ENCODE peak calls at places on chromosomes 11 and 22, in ten cellular contexts. B is heart left ventricle, H is lung, G is left lung, N is GM23338, Z is foreskin keratinocyte, W is HepG2, C is PC-3, E is heart right ventricle, V is A549. U is an unnamed sample.

GRCh38 chr11:69312418-69313399 is 18.8 kb downstream of the MYEOV start:
- ATAC-seq in H (no peak), V (no peak), B (peak; percentile 89), Z (no peak), C (no peak), W (no peak), G (peak; percentile 28), N (no peak), E (peak; percentile 84), U (no peak)

GRCh38 chr11:17407575-17407974 is 19.1 kb upstream of the KCNJ11 start:
- ATAC-seq in Z (peak; percentile 35), W (no peak), H (no peak), V (no peak), G (no peak), E (no peak), N (no peak), B (no peak), C (no peak), U (no peak)

GRCh38 chr22:48307941-48308340 is 1519.7 kb downstream of the BRD1 start:
- ATAC-seq in H (no peak), N (no peak), V (no peak), G (no peak), Z (no peak), W (no peak), E (no peak), B (no peak), C (no peak), U (no peak)

GRCh38 chr11:6498121-6498520 is 1.0 kb downstream of the DNHD1 start:
- ATAC-seq in B (peak; percentile 83), C (no peak), E (peak; percentile 68), W (peak; percentile 37), V (no peak), G (peak; percentile 70), N (no peak), H (peak; percentile 60), Z (no peak), U (peak; percentile 53)

GRCh38 chr11:18493310-18493709 is 33.4 kb downstream of the TSG101 start:
- ATAC-seq in W (no peak), B (no peak), G (peak; percentile 35), E (no peak), Z (no peak), H (no peak), V (no peak), N (no peak), C (peak; percentile 85), U (no peak)

GRCh38 chr22:47595122-47595521 is 832.7 kb downstream of the TBC1D22A start:
- ATAC-seq in W (no peak), N (no peak), B (no peak), E (no peak), C (no peak), V (no peak), H (no peak), G (no peak), Z (no peak), U (no peak)

GRCh38 chr22:46380069-46380468 is 44.6 kb downstream of the TRMU start:
- ATAC-seq in E (no peak), W (no peak), V (no peak), C (no peak), N (no peak), Z (no peak), B (no peak), G (no peak), H (no peak), U (no peak)

GRCh38 chr11:27464155-27464759 is 8.3 kb downstream of the LGR4 start:
- ATAC-seq in H (peak; percentile 60), N (peak; percentile 81), B (no peak), E (no peak), Z (peak; percentile 66), W (no peak), C (peak; percentile 70), V (peak; percentile 75), G (peak; percentile 89), U (peak; percentile 39)

DNA sequence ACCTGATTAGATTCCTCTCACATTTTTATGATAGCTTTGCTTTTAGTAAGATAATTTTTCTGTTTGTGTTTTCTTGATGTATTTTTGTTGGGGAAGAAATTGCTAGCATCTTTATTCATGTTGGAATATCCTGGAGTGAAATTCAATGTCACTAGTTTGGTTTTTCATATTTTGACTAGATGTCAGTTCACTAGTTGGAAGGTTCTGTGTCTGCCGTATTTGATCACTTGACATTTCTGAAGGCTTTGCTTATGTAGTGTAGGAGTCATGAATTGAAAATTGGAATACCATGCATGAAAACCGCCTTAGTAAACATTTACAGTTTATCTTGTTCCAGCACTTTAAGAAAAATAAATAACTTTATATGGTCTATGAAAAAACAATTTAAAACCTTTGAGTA is 348.4 kb downstream of the AASDHPPT start:
- ATAC-seq in W (no peak), C (no peak), H (no peak), N (no peak), Z (no peak), V (no peak), B (no peak), E (no peak), G (no peak), U (no peak)
- H3K27ac ChIP-seq in W (no peak overlapping the region), C (no peak overlapping the region), H (no peak overlapping the region), N (no peak overlapping the region), Z (no peak overlapping the region), V (no peak overlapping the region), B (no peak overlapping the region), E (no peak overlapping the region), G (no peak overlapping the region), U (no peak overlapping the region)

GRCh38 chr22:44357962-44358553 is 45.3 kb upstream of the SHISAL1 start:
- ATAC-seq in E (peak; percentile 18), V (no peak), B (peak; percentile 24), W (no peak), H (no peak), N (peak; percentile 24), Z (no peak), G (no peak), C (no peak), U (peak; percentile 75)

GRCh38 chr22:44359496-44360110 is 46.9 kb upstream of the SHISAL1 start:
- ATAC-seq in N (no peak), G (no peak), V (no peak), H (no peak), C (no peak), W (no peak), E (no peak), Z (no peak), B (no peak), U (no peak)

GRCh38 chr22:44355688-44356070 is 42.9 kb upstream of the SHISAL1 start:
- ATAC-seq in W (no peak), E (no peak), G (no peak), C (no peak), B (no peak), N (no peak), V (no peak), H (no peak), Z (no peak), U (no peak)

GRCh38 chr22:44358723-44359440 is 46.1 kb upstream of the SHISAL1 start:
- ATAC-seq in N (no peak), V (no peak), Z (no peak), H (no peak), C (no peak), B (no peak), G (no peak), E (no peak), W (no peak), U (no peak)

DNA sequence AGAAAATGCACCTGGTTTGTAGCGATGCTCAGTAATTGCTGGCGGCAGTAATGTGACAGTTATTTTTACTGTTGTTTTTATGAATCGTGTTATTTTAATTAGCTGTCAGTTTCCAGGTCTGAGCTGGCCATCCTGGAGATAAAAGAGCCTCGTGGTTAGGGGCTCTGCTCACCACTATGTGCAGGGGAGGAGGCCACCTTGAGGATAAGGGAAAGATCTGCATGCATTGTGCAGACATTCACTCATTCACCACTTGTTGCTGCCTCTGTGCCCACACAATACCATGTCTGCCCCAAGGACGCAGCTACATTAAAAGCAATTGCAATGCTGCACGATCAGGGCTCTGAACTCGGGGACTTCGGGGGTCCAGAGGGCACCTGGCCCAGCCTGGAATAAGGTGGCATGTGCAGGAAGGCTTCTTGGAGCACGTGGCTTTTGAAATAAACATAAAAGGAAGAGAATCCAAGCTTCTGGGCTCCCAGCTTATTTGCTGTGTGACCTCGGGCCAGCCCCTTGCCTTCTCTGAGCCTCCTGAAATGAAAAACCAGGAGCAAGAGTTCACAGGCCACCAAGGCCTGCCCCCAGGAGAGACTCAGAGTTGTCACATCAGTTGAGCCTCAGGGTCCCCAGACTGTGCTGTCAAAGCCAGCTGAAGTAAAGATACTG is 44.7 kb upstream of the SHISAL1 start:
- ATAC-seq in W (no peak), G (no peak), Z (no peak), H (no peak), N (peak; percentile 70), C (no peak), E (no peak), B (no peak), V (no peak), U (no peak)
- TF ChIP-seq CTCF in W (no peak), G (no peak), Z (no peak), H (no peak), N (peak; percentile 31), C (peak; percentile 26), E (no peak), B (no peak), V (no peak), U (no peak)

GRCh38 chr11:94749367-94749766 is 18.8 kb upstream of the AMOTL1 start:
- ATAC-seq in W (no peak), E (no peak), Z (peak; percentile 81), G (no peak), V (peak; percentile 50), C (peak; percentile 52), N (no peak), H (no peak), B (no peak), U (no peak)

GRCh38 chr11:94750319-94751215 is 17.6 kb upstream of the AMOTL1 start:
- ATAC-seq in W (no peak), B (peak; percentile 75), Z (no peak), C (peak; percentile 5), G (no peak), H (no peak), N (no peak), V (no peak), E (peak; percentile 56), U (peak; percentile 16)

GRCh38 chr11:94751216-94751612 is 16.9 kb upstream of the AMOTL1 start:
- ATAC-seq in N (no peak), Z (no peak), B (no peak), W (no peak), G (no peak), C (no peak), E (no peak), H (no peak), V (no peak), U (peak; percentile 42)

GRCh38 chr11:94746721-94747120 is 21.4 kb upstream of the AMOTL1 start:
- ATAC-seq in G (peak; percentile 74), V (peak; percentile 87), C (peak; percentile 57), W (no peak), B (no peak), H (no peak), N (no peak), Z (peak; percentile 5), E (no peak), U (no peak)

DNA sequence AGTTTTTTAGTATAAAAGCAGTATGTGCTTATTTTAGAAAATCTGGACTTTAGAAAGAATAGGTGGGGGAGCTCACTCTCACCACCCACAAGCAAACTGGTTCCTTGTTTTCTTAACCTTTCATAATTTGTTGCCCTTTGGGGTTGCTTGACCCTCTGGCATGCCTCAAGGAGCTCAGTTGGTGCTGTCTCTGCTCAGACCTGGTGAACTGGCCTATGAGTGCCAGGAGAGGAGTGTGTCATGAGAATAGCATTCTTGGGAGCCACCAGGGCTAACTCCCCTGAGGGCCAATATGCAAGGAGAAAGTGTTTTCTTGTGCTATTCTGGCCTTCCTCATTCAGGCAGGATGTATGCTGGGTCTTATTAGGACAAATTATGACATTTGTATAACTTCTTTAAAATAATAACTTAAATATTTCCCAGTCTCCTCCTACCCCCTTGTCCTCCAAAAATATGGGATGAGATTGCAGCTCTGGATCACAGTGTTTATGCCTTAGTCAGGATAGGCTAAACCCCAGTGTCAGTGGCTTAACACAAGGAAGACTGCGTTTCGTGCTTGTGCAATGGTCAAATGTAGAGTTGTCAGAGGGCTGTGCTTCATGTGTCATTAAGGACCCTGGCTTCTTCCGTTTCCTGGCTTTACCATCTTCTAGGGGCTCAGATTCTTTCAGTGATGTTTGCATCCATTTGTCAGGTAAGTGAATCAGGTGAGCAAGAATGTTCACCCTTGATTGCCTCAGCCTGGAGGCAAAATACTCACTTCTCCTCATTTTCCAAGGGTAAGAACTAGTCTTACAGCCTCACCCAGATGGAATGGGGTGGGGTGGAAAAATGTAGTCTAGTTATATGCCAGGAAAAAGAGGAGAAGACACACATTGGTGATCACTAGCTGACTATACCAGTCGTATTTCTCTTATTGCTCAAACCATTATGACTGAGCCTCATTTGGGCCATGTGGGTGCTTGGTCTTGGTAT is 20.7 kb upstream of the AMOTL1 start:
- ATAC-seq in V (peak; percentile 82), B (no peak), Z (peak; percentile 70), W (no peak), G (peak; percentile 36), N (no peak), H (no peak), C (peak; percentile 44), E (no peak), U (no peak)
- H3K27ac ChIP-seq in V (peak overlapping the region; percentile 74), B (no peak overlapping the region), Z (peak overlapping the region; percentile 94), W (no peak overlapping the region), G (no peak overlapping the region), N (no peak overlapping the region), H (peak overlapping the region; percentile 74), C (peak overlapping the region; percentile 94), E (no peak overlapping the region), U (no peak overlapping the region)

DNA sequence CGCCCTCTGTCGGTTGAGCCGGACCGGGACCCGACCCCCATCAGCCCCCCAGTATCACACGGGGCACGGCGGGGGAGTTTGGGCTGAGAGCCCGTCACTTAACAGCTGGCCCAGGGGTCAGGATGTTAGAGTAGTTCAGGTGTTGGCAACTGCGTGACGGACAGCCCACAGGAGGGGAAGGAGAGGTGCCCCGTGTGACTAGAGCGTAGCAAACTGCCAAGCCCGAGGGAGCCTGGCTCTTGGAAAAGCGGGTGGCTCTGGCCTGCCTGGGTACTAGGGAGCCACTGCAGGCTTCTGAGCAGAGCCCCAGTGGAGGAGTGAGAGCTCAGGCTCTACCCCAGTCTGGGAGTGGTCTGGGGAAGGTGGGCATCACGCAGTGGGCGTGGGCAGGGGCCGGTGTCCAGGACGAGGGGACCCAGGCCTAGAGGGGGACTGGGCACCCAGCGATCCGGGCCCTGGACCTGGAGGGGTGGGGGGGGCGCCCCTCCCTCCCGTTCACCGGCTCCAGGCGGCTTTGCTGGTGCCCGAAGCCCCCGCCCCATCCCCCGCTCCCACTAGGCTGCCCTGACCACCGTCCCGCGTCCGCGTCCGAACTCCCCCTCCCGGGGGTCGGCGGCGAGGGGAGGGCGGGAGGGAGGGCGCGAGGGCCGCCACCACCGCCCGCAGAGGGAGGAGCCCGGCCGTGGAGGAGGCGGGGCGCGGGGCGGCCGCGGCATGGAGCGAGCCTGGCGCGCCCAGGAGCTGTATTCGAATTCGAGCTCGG is 24.4 kb downstream of the SHANK3 start:
- ATAC-seq in G (peak; percentile 78), C (peak; percentile 74), N (peak; percentile 79), V (peak; percentile 78), H (no peak), Z (peak; percentile 27), W (no peak), B (peak; percentile 66), E (peak; percentile 45), U (peak; percentile 64)
- TF ChIP-seq CTCF in G (peak; percentile 30), C (no peak), N (peak; percentile 77), V (no peak), H (no peak), Z (peak; percentile 72), W (no peak), B (peak; percentile 53), E (no peak), U (no peak)